ENCODE peak calls at places on chromosomes 6 and 20, in nine cellular contexts. I is mammary epithelial cell, E is mesendoderm, Q is mesenchymal stem cell, S is endodermal cell, W is GM23248, C is kidney, R is GM12878, G is IMR-90. O is an unnamed sample. For H3K4me1, the result is how much of the 10 kb centered on the place peaks cover.

GRCh38 chr6:65997539-65997938 is 290.5 kb upstream of the EYS start:
- DNase-seq in C (no peak), E (no peak), W (no peak), Q (no peak), R (no peak), I (no peak), G (no peak), S (no peak), O (no peak)

GRCh38 chr20:40293740-40294139 is 395.3 kb downstream of the MAFB start:
- DNase-seq in R (no peak), W (peak), Q (no peak), I (no peak), E (no peak), C (no peak), S (no peak), G (no peak), O (no peak)

GRCh38 chr6:113699239-113699638 is 157.9 kb upstream of the MARCKS start:
- DNase-seq in E (no peak), Q (no peak), G (no peak), R (no peak), W (no peak), C (no peak), I (no peak), S (no peak), O (no peak)

GRCh38 chr20:61788343-61788742 is 277.3 kb downstream of the TAF4 start:
- DNase-seq in G (no peak), I (no peak), R (no peak), C (peak), E (no peak), S (no peak), W (no peak), Q (no peak), O (no peak)

GRCh38 chr6:10690651-10691445 is 3.6 kb downstream of the C6orf52 start:
- DNase-seq in C (no peak), R (no peak), E (no peak), Q (no peak), S (no peak), G (no peak), W (no peak), I (no peak), O (peak)

GRCh38 chr20:20593447-20594170 is 118.8 kb downstream of the RALGAPA2 start:
- DNase-seq in Q (peak), W (peak), S (peak), E (peak), I (peak), C (no peak), R (no peak), G (peak), O (peak)

GRCh38 chr20:43318749-43319148 is 129.0 kb upstream of the PTPRT start:
- DNase-seq in E (peak), R (no peak), Q (no peak), I (no peak), W (no peak), C (no peak), S (no peak), G (no peak), O (no peak)

GRCh38 chr6:151723152-151723551 is 84.3 kb upstream of the ESR1 start:
- DNase-seq in I (no peak), W (no peak), C (no peak), G (no peak), R (no peak), S (no peak), E (no peak), Q (no peak), O (no peak)

GRCh38 chr6:108114861-108115597 is 40.5 kb upstream of the OSTM1 start:
- DNase-seq in Q (peak), W (peak), R (no peak), I (peak), G (peak), C (peak), S (peak), E (peak), O (peak)

GRCh38 chr6:47034919-47035318 is 7.2 kb downstream of the ADGRF1 start:
- DNase-seq in I (peak), Q (peak), E (no peak), W (peak), G (peak), S (no peak), C (no peak), R (no peak), O (peak)

GRCh38 chr6:41306187-41306854 is 19.8 kb upstream of the TREM1 start:
- DNase-seq in I (peak), R (no peak), Q (peak), G (peak), C (no peak), W (peak), S (peak), E (peak), O (peak)

GRCh38 chr6:107637914-107638313 is 148.0 kb downstream of the SOBP start:
- DNase-seq in S (no peak), G (no peak), W (no peak), C (no peak), E (no peak), Q (no peak), R (no peak), I (no peak), O (no peak)

GRCh38 chr6:129289442-129289841 is 406.5 kb downstream of the LAMA2 start:
- DNase-seq in W (no peak), G (no peak), R (no peak), Q (no peak), E (no peak), C (no peak), I (no peak), S (no peak), O (no peak)

GRCh38 chr6:16544006-16544405 is 217.3 kb downstream of the ATXN1 start:
- DNase-seq in S (peak), G (peak), R (no peak), I (no peak), Q (peak), W (no peak), C (peak), E (peak), O (peak)

GRCh38 chr6:119100115-119100514 is 21.7 kb upstream of the FAM184A start:
- DNase-seq in E (no peak), S (no peak), Q (no peak), C (no peak), I (no peak), R (no peak), G (no peak), W (no peak), O (no peak)

DNA sequence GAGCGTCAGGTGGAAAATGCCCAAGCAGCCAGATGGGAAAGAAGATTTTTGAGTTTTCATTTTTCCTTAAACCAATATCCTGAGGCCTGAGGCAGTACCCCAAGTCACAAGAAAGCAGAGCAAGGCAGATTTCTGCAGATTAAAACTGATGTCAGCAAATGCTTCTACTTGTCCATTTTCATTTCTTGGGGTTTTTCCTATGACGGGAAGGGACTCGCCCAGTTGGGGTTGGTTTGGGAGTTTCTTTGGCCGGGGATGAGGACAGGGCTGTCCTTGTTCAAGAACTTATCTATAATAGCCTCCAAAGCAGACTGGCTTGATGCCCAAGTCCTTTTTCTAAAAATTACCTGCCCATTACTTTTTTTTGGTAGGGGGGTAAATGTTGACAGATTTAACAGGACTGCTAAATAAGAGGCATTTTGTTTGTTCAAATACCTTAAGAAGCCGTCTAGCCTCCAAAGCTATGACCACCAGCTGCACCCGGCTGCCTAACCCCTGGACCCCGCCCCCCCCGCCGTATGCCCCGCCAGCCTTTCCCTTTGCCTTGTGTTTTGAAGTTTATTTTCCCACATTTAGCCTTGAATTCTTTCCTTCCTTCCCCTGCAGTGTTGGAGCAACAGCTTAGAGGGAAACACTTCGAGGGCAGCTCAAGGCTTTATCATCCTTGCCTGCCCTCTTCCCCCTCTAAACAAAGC is 2.5 kb downstream of the KCNK5 start:
- DNase-seq in I (peak), S (peak), Q (no peak), R (no peak), G (no peak), W (no peak), E (no peak), C (no peak), O (no peak)
- H3K4me1 ChIP-seq in I (under half), S (under half), Q (under half), R (under half), G (under half), W (under half), E (under half), C (under half), O (under half)

DNA sequence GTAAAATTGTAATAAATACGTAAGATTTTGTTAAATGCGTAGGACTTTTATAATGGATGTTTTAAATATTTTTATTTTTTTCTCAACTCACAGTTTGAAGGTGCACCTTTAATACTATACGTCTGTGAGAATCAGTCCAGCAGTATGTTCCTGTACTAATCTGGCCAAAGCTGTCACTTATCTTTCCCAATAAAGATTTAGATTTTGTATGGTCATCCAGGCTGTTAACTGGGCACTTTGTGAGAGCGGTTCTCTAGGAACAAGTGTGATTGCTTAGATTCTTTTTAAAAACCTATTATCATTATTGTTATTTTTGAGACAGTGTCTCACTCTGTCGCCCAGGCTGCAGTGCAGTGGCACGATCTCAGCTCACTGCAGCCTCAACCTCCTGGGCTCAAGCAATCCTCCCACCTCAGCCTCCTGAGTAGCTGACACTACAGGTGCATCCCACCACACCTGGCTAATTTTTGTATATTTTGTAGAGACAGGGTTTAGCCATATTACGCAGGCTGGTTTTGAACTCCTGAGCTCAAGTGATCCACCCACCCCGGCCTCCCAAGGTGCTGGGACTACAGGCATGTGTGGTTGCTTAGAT is 1.7 kb downstream of the DCBLD1 start:
- DNase-seq in I (no peak), S (no peak), W (no peak), E (no peak), Q (no peak), R (no peak), G (no peak), C (no peak), O (no peak)
- H3K9ac ChIP-seq in I (peak), S (peak), W (peak), E (no peak), Q (peak), R (peak), G (peak), C (peak), O (peak)

GRCh38 chr20:3082306-3082951 is 2.1 kb downstream of the AVP start:
- DNase-seq in C (no peak), G (no peak), W (peak), S (peak), R (no peak), E (no peak), Q (peak), I (no peak), O (peak)

GRCh38 chr20:3084986-3085360 is 449 bp upstream of the AVP start:
- DNase-seq in E (no peak), S (no peak), Q (no peak), W (no peak), G (no peak), C (no peak), R (no peak), I (no peak), O (no peak)

GRCh38 chr20:3081641-3082040 is 2.9 kb downstream of the AVP start:
- DNase-seq in Q (no peak), R (no peak), I (no peak), W (no peak), G (no peak), S (no peak), C (no peak), E (no peak), O (no peak)

GRCh38 chr20:3084283-3084985 is at the start of gene AVP:
- DNase-seq in I (no peak), E (no peak), R (no peak), Q (no peak), S (no peak), W (no peak), G (no peak), C (no peak), O (no peak)

GRCh38 chr20:3082955-3083952 is 1.3 kb downstream of the AVP start:
- DNase-seq in E (no peak), I (no peak), Q (no peak), W (no peak), C (no peak), G (no peak), S (peak), R (no peak), O (no peak)
- H3K4me3 ChIP-seq in E (no peak), I (no peak), Q (no peak), W (no peak), C (no peak), G (no peak), S (no peak), R (no peak), O (no peak)

GRCh38 chr20:51510169-51510568 is 32.4 kb downstream of the NFATC2 start:
- DNase-seq in G (no peak), S (no peak), E (no peak), C (no peak), W (no peak), I (no peak), Q (no peak), R (no peak), O (no peak)

GRCh38 chr20:51509208-51509607 is 33.3 kb downstream of the NFATC2 start:
- DNase-seq in Q (no peak), W (no peak), S (no peak), I (no peak), R (no peak), G (no peak), C (no peak), E (no peak), O (no peak)

GRCh38 chr20:51511861-51512619 is 30.5 kb downstream of the NFATC2 start:
- DNase-seq in R (no peak), G (no peak), C (no peak), I (no peak), S (no peak), Q (no peak), E (no peak), W (no peak), O (no peak)

GRCh38 chr20:51512645-51513044 is 29.9 kb downstream of the NFATC2 start:
- DNase-seq in Q (no peak), E (no peak), G (no peak), W (no peak), R (no peak), S (no peak), C (no peak), I (no peak), O (peak)

GRCh38 chr20:51510961-51511360 is 31.6 kb downstream of the NFATC2 start:
- DNase-seq in I (peak), G (no peak), S (no peak), W (no peak), Q (no peak), C (no peak), R (no peak), E (no peak), O (peak)
- H3K4me1 ChIP-seq in I (under half), G (under half), S (under half), W (under half), Q (under half), C (under half), R (under half), E (under half), O (under half)

GRCh38 chr6:25961619-25962367 is 809 bp upstream of the TRIM38 start:
- DNase-seq in S (peak), I (no peak), G (no peak), W (peak), E (peak), R (no peak), Q (no peak), C (no peak), O (no peak)
- H3K9ac ChIP-seq in S (no peak), I (peak), G (peak), W (peak), E (no peak), R (peak), Q (peak), C (peak), O (peak)